ENCODE peak calls at places on chromosome 12, in nine cellular contexts. One of them, this sample, is unnamed.

GRCh38 chr12:115451785-115452736 is 768.1 kb upstream of the TBX3 start:
- DNase-seq in mesothelial cell of epicardium: peak; percentile 71
- DNase-seq in GM06990: peak; percentile 39
- DNase-seq in HepG2: peak; percentile 66
- DNase-seq in astrocyte of the spinal cord: no peak
- DNase-seq in body of pancreas: peak; percentile 31
- DNase-seq in GM20000: peak; percentile 37
- DNase-seq in neural crest cell: peak; percentile 34
- DNase-seq in brain microvascular endothelial cell: no peak
- DNase-seq in this sample: peak; percentile 47

GRCh38 chr12:124630791-124631313 is 63.4 kb upstream of the NCOR2 start:
- DNase-seq in mesothelial cell of epicardium: no peak
- DNase-seq in GM06990: no peak
- DNase-seq in HepG2: no peak
- DNase-seq in astrocyte of the spinal cord: no peak
- DNase-seq in body of pancreas: no peak
- DNase-seq in GM20000: no peak
- DNase-seq in neural crest cell: no peak
- DNase-seq in brain microvascular endothelial cell: peak; percentile 40
- DNase-seq in this sample: no peak

GRCh38 chr12:69442894-69443293 is 27.3 kb upstream of the FRS2 start:
- DNase-seq in mesothelial cell of epicardium: no peak
- DNase-seq in GM06990: no peak
- DNase-seq in HepG2: no peak
- DNase-seq in astrocyte of the spinal cord: peak; percentile 72
- DNase-seq in body of pancreas: no peak
- DNase-seq in GM20000: no peak
- DNase-seq in neural crest cell: no peak
- DNase-seq in brain microvascular endothelial cell: peak; percentile 60
- DNase-seq in this sample: no peak

GRCh38 chr12:123065666-123066457 is 85.0 kb downstream of the PITPNM2 start:
- DNase-seq in mesothelial cell of epicardium: no peak
- DNase-seq in GM06990: no peak
- DNase-seq in HepG2: no peak
- DNase-seq in astrocyte of the spinal cord: no peak
- DNase-seq in body of pancreas: no peak
- DNase-seq in GM20000: no peak
- DNase-seq in neural crest cell: no peak
- DNase-seq in brain microvascular endothelial cell: no peak
- DNase-seq in this sample: no peak

GRCh38 chr12:122917508-122918227 is 21.7 kb upstream of the VPS37B start:
- DNase-seq in mesothelial cell of epicardium: no peak
- DNase-seq in GM06990: no peak
- DNase-seq in HepG2: peak; percentile 86
- DNase-seq in astrocyte of the spinal cord: peak; percentile 55
- DNase-seq in body of pancreas: peak; percentile 65
- DNase-seq in GM20000: no peak
- DNase-seq in neural crest cell: no peak
- DNase-seq in brain microvascular endothelial cell: peak; percentile 13
- DNase-seq in this sample: no peak

GRCh38 chr12:59444932-59445331 is 150.9 kb upstream of the SLC16A7 start:
- DNase-seq in mesothelial cell of epicardium: no peak
- DNase-seq in GM06990: no peak
- DNase-seq in HepG2: no peak
- DNase-seq in astrocyte of the spinal cord: peak; percentile 9
- DNase-seq in body of pancreas: peak; percentile 5
- DNase-seq in GM20000: no peak
- DNase-seq in neural crest cell: no peak
- DNase-seq in brain microvascular endothelial cell: no peak
- DNase-seq in this sample: no peak

GRCh38 chr12:68557011-68557715 is 53.5 kb upstream of the RAP1B start:
- DNase-seq in mesothelial cell of epicardium: no peak
- DNase-seq in GM06990: no peak
- DNase-seq in HepG2: no peak
- DNase-seq in astrocyte of the spinal cord: peak; percentile 80
- DNase-seq in body of pancreas: no peak
- DNase-seq in GM20000: no peak
- DNase-seq in neural crest cell: no peak
- DNase-seq in brain microvascular endothelial cell: peak; percentile 82
- DNase-seq in this sample: no peak

GRCh38 chr12:117000316-117000715 is 89.6 kb downstream of the FBXW8 start:
- DNase-seq in mesothelial cell of epicardium: no peak
- DNase-seq in GM06990: no peak
- DNase-seq in HepG2: no peak
- DNase-seq in astrocyte of the spinal cord: no peak
- DNase-seq in body of pancreas: no peak
- DNase-seq in GM20000: no peak
- DNase-seq in neural crest cell: no peak
- DNase-seq in brain microvascular endothelial cell: no peak
- DNase-seq in this sample: no peak

GRCh38 chr12:106984588-106985137 is 2.3 kb downstream of the MTERF2 start:
- DNase-seq in mesothelial cell of epicardium: no peak
- DNase-seq in GM06990: no peak
- DNase-seq in HepG2: no peak
- DNase-seq in astrocyte of the spinal cord: no peak
- DNase-seq in body of pancreas: no peak
- DNase-seq in GM20000: no peak
- DNase-seq in neural crest cell: no peak
- DNase-seq in brain microvascular endothelial cell: no peak
- DNase-seq in this sample: no peak

GRCh38 chr12:106986135-106986534 is 811 bp downstream of the MTERF2 start:
- DNase-seq in mesothelial cell of epicardium: no peak
- DNase-seq in GM06990: no peak
- DNase-seq in HepG2: no peak
- DNase-seq in astrocyte of the spinal cord: no peak
- DNase-seq in body of pancreas: no peak
- DNase-seq in GM20000: no peak
- DNase-seq in neural crest cell: no peak
- DNase-seq in brain microvascular endothelial cell: no peak
- DNase-seq in this sample: no peak

GRCh38 chr12:106985479-106985878 is 1.5 kb downstream of the MTERF2 start:
- DNase-seq in mesothelial cell of epicardium: no peak
- DNase-seq in GM06990: no peak
- DNase-seq in HepG2: peak; percentile 22
- DNase-seq in astrocyte of the spinal cord: no peak
- DNase-seq in body of pancreas: peak; percentile 73
- DNase-seq in GM20000: no peak
- DNase-seq in neural crest cell: no peak
- DNase-seq in brain microvascular endothelial cell: no peak
- DNase-seq in this sample: no peak

GRCh38 chr12:106987846-106988245 is 900 bp upstream of the MTERF2 start:
- DNase-seq in mesothelial cell of epicardium: no peak
- DNase-seq in GM06990: no peak
- DNase-seq in HepG2: no peak
- DNase-seq in astrocyte of the spinal cord: no peak
- DNase-seq in body of pancreas: peak; percentile 64
- DNase-seq in GM20000: no peak
- DNase-seq in neural crest cell: no peak
- DNase-seq in brain microvascular endothelial cell: no peak
- DNase-seq in this sample: no peak

DNA sequence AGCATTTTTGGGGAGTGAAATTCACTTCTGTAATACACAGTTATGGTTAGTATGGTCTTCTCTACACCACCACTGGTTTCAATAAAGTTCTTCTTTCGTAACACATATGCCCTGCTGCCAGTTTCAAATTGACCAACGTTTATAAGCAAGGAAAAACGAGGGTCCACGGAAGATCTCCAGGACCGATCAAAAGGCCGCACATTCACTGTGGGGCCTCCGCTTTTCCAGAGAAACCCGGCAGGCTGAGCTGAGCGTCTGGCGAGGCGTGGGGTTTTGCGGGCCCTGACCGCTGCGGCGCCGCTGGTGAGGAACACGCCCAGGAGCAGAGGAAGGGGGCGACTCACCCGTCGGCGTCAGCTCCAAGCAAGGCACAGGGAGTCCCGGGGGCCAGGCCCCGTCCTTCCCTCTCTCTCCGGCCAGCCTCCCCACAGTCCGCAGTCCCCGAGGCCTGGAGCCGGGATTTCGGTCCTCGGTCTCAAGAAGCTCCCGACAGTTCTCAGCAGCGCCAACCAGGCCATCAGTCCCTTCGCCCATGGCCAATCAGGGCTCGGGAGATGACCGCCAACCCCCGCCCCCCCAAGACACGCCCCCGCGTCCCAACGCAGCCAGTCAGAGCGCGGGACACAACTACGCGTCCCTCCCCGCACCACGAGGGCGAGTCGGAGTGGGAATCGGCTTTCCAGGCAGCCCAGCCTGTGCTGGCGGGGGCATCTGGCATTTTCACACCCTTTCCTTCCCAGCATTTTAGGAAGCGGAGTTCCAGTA is at the start of gene MTERF2:
- DNase-seq in mesothelial cell of epicardium: peak; percentile 80
- DNase-seq in GM06990: peak; percentile 90
- DNase-seq in HepG2: peak; percentile 90
- DNase-seq in astrocyte of the spinal cord: peak; percentile 94
- DNase-seq in body of pancreas: peak; percentile 96
- DNase-seq in GM20000: peak; percentile 91
- DNase-seq in neural crest cell: peak; percentile 76
- DNase-seq in brain microvascular endothelial cell: peak; percentile 90
- DNase-seq in this sample: peak; percentile 83
- TF ChIP-seq CTCF in mesothelial cell of epicardium: no peak
- TF ChIP-seq CTCF in GM06990: no peak
- TF ChIP-seq CTCF in HepG2: peak; percentile 17
- TF ChIP-seq CTCF in astrocyte of the spinal cord: no peak
- TF ChIP-seq CTCF in body of pancreas: no peak
- TF ChIP-seq CTCF in GM20000: no peak
- TF ChIP-seq CTCF in neural crest cell: no peak
- TF ChIP-seq CTCF in brain microvascular endothelial cell: no peak
- TF ChIP-seq CTCF in this sample: no peak

DNA sequence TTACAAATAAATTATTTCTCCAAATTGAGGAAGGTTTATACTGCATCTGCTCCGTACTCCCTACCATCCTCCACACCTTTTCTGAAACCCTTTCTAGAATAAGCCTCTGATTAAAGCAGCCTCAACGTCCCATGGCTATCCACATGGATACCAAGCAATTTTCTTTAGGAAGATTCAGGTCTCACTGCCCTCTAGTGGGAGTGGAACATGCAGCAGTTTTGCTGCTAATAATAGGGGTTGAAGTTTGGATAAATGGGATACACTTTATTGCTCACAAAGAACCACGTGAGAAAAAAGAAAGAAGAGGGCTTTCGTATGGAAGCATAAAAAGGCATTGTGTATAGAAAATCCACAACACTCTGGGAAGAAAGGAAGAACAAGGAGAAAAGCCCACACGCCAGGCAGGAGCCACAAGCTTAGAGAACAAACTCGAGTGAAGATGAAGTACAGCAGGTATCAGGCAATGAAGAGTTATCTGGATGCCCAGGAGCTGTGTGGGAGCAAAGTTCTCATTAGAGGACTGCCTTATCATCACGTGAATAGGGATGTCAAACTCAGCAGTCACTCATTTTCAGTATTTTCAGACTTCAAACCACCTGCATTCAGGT is 45.8 kb downstream of the CCER1 start:
- DNase-seq in mesothelial cell of epicardium: no peak
- DNase-seq in GM06990: no peak
- DNase-seq in HepG2: peak; percentile 6
- DNase-seq in astrocyte of the spinal cord: peak; percentile 65
- DNase-seq in body of pancreas: peak; percentile 19
- DNase-seq in GM20000: no peak
- DNase-seq in neural crest cell: peak; percentile 30
- DNase-seq in brain microvascular endothelial cell: peak; percentile 68
- DNase-seq in this sample: peak; percentile 11
- TF ChIP-seq CTCF in mesothelial cell of epicardium: peak; percentile 78
- TF ChIP-seq CTCF in GM06990: peak; percentile 69
- TF ChIP-seq CTCF in HepG2: peak; percentile 73
- TF ChIP-seq CTCF in astrocyte of the spinal cord: peak; percentile 92
- TF ChIP-seq CTCF in body of pancreas: peak; percentile 54
- TF ChIP-seq CTCF in GM20000: peak; percentile 31
- TF ChIP-seq CTCF in neural crest cell: peak; percentile 82
- TF ChIP-seq CTCF in brain microvascular endothelial cell: peak; percentile 84
- TF ChIP-seq CTCF in this sample: peak; percentile 89

GRCh38 chr12:93894391-93895095 is 217.4 kb downstream of the CRADD start:
- DNase-seq in mesothelial cell of epicardium: no peak
- DNase-seq in GM06990: no peak
- DNase-seq in HepG2: no peak
- DNase-seq in astrocyte of the spinal cord: peak; percentile 83
- DNase-seq in body of pancreas: peak; percentile 51
- DNase-seq in GM20000: no peak
- DNase-seq in neural crest cell: no peak
- DNase-seq in brain microvascular endothelial cell: peak; percentile 24
- DNase-seq in this sample: no peak

GRCh38 chr12:93896962-93897361 is 219.8 kb downstream of the CRADD start:
- DNase-seq in mesothelial cell of epicardium: no peak
- DNase-seq in GM06990: no peak
- DNase-seq in HepG2: no peak
- DNase-seq in astrocyte of the spinal cord: no peak
- DNase-seq in body of pancreas: no peak
- DNase-seq in GM20000: no peak
- DNase-seq in neural crest cell: no peak
- DNase-seq in brain microvascular endothelial cell: no peak
- DNase-seq in this sample: no peak

GRCh38 chr12:93892431-93893210 is 215.4 kb downstream of the CRADD start:
- DNase-seq in mesothelial cell of epicardium: no peak
- DNase-seq in GM06990: no peak
- DNase-seq in HepG2: no peak
- DNase-seq in astrocyte of the spinal cord: no peak
- DNase-seq in body of pancreas: no peak
- DNase-seq in GM20000: no peak
- DNase-seq in neural crest cell: peak; percentile 6
- DNase-seq in brain microvascular endothelial cell: no peak
- DNase-seq in this sample: no peak

GRCh38 chr12:93896427-93896826 is 219.3 kb downstream of the CRADD start:
- DNase-seq in mesothelial cell of epicardium: no peak
- DNase-seq in GM06990: no peak
- DNase-seq in HepG2: no peak
- DNase-seq in astrocyte of the spinal cord: no peak
- DNase-seq in body of pancreas: no peak
- DNase-seq in GM20000: no peak
- DNase-seq in neural crest cell: no peak
- DNase-seq in brain microvascular endothelial cell: no peak
- DNase-seq in this sample: no peak

GRCh38 chr12:93895096-93895460 is 217.9 kb downstream of the CRADD start:
- DNase-seq in mesothelial cell of epicardium: no peak
- DNase-seq in GM06990: no peak
- DNase-seq in HepG2: no peak
- DNase-seq in astrocyte of the spinal cord: no peak
- DNase-seq in body of pancreas: no peak
- DNase-seq in GM20000: no peak
- DNase-seq in neural crest cell: no peak
- DNase-seq in brain microvascular endothelial cell: no peak
- DNase-seq in this sample: no peak
- TF ChIP-seq CTCF in mesothelial cell of epicardium: no peak
- TF ChIP-seq CTCF in GM06990: no peak
- TF ChIP-seq CTCF in HepG2: no peak
- TF ChIP-seq CTCF in astrocyte of the spinal cord: no peak
- TF ChIP-seq CTCF in body of pancreas: no peak
- TF ChIP-seq CTCF in GM20000: no peak
- TF ChIP-seq CTCF in neural crest cell: no peak
- TF ChIP-seq CTCF in brain microvascular endothelial cell: peak; percentile 44
- TF ChIP-seq CTCF in this sample: no peak

DNA sequence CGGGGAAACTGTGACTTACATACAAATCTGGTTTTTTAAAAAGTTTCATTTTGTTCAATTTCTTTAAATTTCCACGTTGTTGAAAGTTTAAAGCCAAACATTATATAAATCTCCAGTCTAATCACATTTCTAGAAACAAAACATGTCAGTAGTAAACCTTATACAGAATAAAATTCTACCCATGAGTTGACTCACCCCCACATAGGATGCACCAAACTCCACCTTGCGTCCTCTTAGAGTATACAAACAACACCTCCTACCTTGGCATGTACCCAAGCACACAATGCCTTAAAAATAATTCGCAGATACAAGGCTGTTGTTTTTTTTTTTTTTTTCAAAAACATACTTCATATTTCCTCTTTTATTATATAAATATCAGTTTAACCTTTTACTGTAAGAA is 3.4 kb downstream of the FBXL14 start:
- DNase-seq in mesothelial cell of epicardium: no peak
- DNase-seq in GM06990: no peak
- DNase-seq in HepG2: no peak
- DNase-seq in astrocyte of the spinal cord: peak; percentile 45
- DNase-seq in body of pancreas: no peak
- DNase-seq in GM20000: no peak
- DNase-seq in neural crest cell: no peak
- DNase-seq in brain microvascular endothelial cell: no peak
- DNase-seq in this sample: no peak
- TF ChIP-seq CTCF in mesothelial cell of epicardium: no peak
- TF ChIP-seq CTCF in GM06990: peak; percentile 14
- TF ChIP-seq CTCF in HepG2: no peak
- TF ChIP-seq CTCF in astrocyte of the spinal cord: peak; percentile 16
- TF ChIP-seq CTCF in body of pancreas: no peak
- TF ChIP-seq CTCF in GM20000: no peak
- TF ChIP-seq CTCF in neural crest cell: peak; percentile 36
- TF ChIP-seq CTCF in brain microvascular endothelial cell: peak; percentile 13
- TF ChIP-seq CTCF in this sample: no peak